ENCODE peak calls at places on chromosomes 3 and 15, in five cellular contexts. U is COR-L47, Y is ELR, H is Panc1, G is choroid plexus epithelial cell. X is an unnamed sample.

GRCh38 chr3:64093825-64094712 is 70.8 kb upstream of the PSMD6 start:
- DNase-seq in U (no peak), Y (peak; percentile 48), H (no peak), G (no peak), X (no peak)

GRCh38 chr3:33250712-33251111 is 26.5 kb upstream of the FBXL2 start:
- DNase-seq in U (no peak), Y (no peak), H (no peak), G (peak; percentile 50), X (no peak)

GRCh38 chr15:39585871-39586301 is 5.0 kb downstream of the THBS1 start:
- DNase-seq in U (no peak), Y (peak; percentile 10), H (no peak), G (no peak), X (no peak)

GRCh38 chr3:96434616-96435015 is 379.8 kb upstream of the EPHA6 start:
- DNase-seq in U (no peak), Y (no peak), H (no peak), G (no peak), X (no peak)

GRCh38 chr3:46668116-46668515 is 25.4 kb downstream of the ALS2CL start:
- DNase-seq in U (no peak), Y (no peak), H (no peak), G (no peak), X (no peak)

GRCh38 chr15:68415501-68416157 is 16.3 kb downstream of the ITGA11 start:
- DNase-seq in U (no peak), Y (no peak), H (no peak), G (no peak), X (no peak)

GRCh38 chr3:119148493-119149180 is 2.7 kb downstream of the TEX55 start:
- DNase-seq in U (no peak), Y (peak; percentile 69), H (no peak), G (peak; percentile 39), X (no peak)

GRCh38 chr15:73800662-73801345 is 47.7 kb upstream of the INSYN1 start:
- DNase-seq in U (no peak), Y (peak; percentile 76), H (no peak), G (peak; percentile 86), X (no peak)

GRCh38 chr3:118760611-118761606 is 273.7 kb downstream of the IGSF11 start:
- DNase-seq in U (peak; percentile 45), Y (no peak), H (no peak), G (no peak), X (no peak)

GRCh38 chr3:16249336-16249735 is 15.4 kb downstream of the DPH3 start:
- DNase-seq in U (no peak), Y (peak; percentile 66), H (no peak), G (peak; percentile 60), X (no peak)

GRCh38 chr3:117281371-117281770 is 571.8 kb downstream of the TUSC7 start:
- DNase-seq in U (no peak), Y (no peak), H (no peak), G (no peak), X (no peak)

GRCh38 chr3:66762888-66763287 is 235.2 kb upstream of the KBTBD8 start:
- DNase-seq in U (no peak), Y (no peak), H (no peak), G (no peak), X (no peak)

GRCh38 chr3:36679384-36680200 is 84.8 kb downstream of the DCLK3 start:
- DNase-seq in U (no peak), Y (peak; percentile 87), H (no peak), G (peak; percentile 93), X (peak; percentile 38)

GRCh38 chr15:40441736-40442531 is 1.2 kb downstream of the BAHD1 start:
- DNase-seq in U (no peak), Y (no peak), H (no peak), G (no peak), X (no peak)

GRCh38 chr3:52523386-52524257 is 10.0 kb downstream of the NT5DC2 start:
- DNase-seq in U (no peak), Y (no peak), H (no peak), G (peak; percentile 43), X (no peak)

GRCh38 chr3:111282024-111282423 is 210.4 kb downstream of the NECTIN3 start:
- DNase-seq in U (no peak), Y (no peak), H (no peak), G (no peak), X (no peak)

GRCh38 chr3:35899245-35899644 is 259.9 kb downstream of the ARPP21 start:
- DNase-seq in U (no peak), Y (no peak), H (no peak), G (no peak), X (no peak)

GRCh38 chr3:57446318-57446841 is 97.8 kb downstream of the DNAH12 start:
- DNase-seq in U (no peak), Y (peak; percentile 44), H (no peak), G (peak; percentile 71), X (no peak)

GRCh38 chr3:51637941-51638471 is 33.0 kb upstream of the TEX264 start:
- DNase-seq in U (peak; percentile 35), Y (peak; percentile 77), H (peak; percentile 36), G (peak; percentile 92), X (peak; percentile 58)

GRCh38 chr3:149506540-149506939 is 32.0 kb downstream of the TM4SF4 start:
- DNase-seq in U (no peak), Y (peak; percentile 50), H (no peak), G (no peak), X (no peak)

GRCh38 chr3:37214076-37214475 is 39.7 kb upstream of the LRRFIP2 start:
- DNase-seq in U (no peak), Y (no peak), H (no peak), G (no peak), X (no peak)

GRCh38 chr3:124793054-124793740 is 62.9 kb downstream of the UMPS start:
- DNase-seq in U (no peak), Y (peak; percentile 20), H (no peak), G (no peak), X (no peak)